ENCODE peak calls at places on chromosome 3, in four cellular contexts. One of them, this sample, is unnamed.

GRCh38 chr3:192887047-192887446 is 30.6 kb downstream of the MB21D2 start:
- DNase-seq in colonic mucosa: no peak
- DNase-seq in H9: no peak
- DNase-seq in body of pancreas: no peak
- DNase-seq in this sample: no peak

GRCh38 chr3:30658328-30659052 is 52.1 kb downstream of the TGFBR2 start:
- DNase-seq in colonic mucosa: no peak
- DNase-seq in H9: no peak
- DNase-seq in body of pancreas: no peak
- DNase-seq in this sample: no peak

GRCh38 chr3:115275897-115276296 is 128.8 kb upstream of the ZBTB20 start:
- DNase-seq in colonic mucosa: no peak
- DNase-seq in H9: no peak
- DNase-seq in body of pancreas: no peak
- DNase-seq in this sample: no peak

GRCh38 chr3:182303169-182303568 is 490.1 kb upstream of the ATP11B start:
- DNase-seq in colonic mucosa: no peak
- DNase-seq in H9: no peak
- DNase-seq in body of pancreas: no peak
- DNase-seq in this sample: no peak

GRCh38 chr3:184382326-184383032 is 2.6 kb downstream of the CHRD start:
- DNase-seq in colonic mucosa: no peak
- DNase-seq in H9: no peak
- DNase-seq in body of pancreas: no peak
- DNase-seq in this sample: no peak

GRCh38 chr3:154018100-154018696 is 103.0 kb upstream of the ARHGEF26 start:
- DNase-seq in colonic mucosa: peak; percentile 27
- DNase-seq in H9: peak; percentile 77
- DNase-seq in body of pancreas: peak; percentile 13
- DNase-seq in this sample: no peak

GRCh38 chr3:18245721-18246120 is 179.4 kb downstream of the SATB1 start:
- DNase-seq in colonic mucosa: no peak
- DNase-seq in H9: no peak
- DNase-seq in body of pancreas: no peak
- DNase-seq in this sample: no peak

GRCh38 chr3:132405188-132405587 is 12.1 kb upstream of the DNAJC13 start:
- DNase-seq in colonic mucosa: no peak
- DNase-seq in H9: no peak
- DNase-seq in body of pancreas: no peak
- DNase-seq in this sample: no peak

GRCh38 chr3:124558898-124559649 is 171.2 kb upstream of the UMPS start:
- DNase-seq in colonic mucosa: peak; percentile 87
- DNase-seq in H9: peak; percentile 38
- DNase-seq in body of pancreas: peak; percentile 61
- DNase-seq in this sample: no peak

GRCh38 chr3:31505353-31506048 is 27.2 kb upstream of the STT3B start:
- DNase-seq in colonic mucosa: no peak
- DNase-seq in H9: no peak
- DNase-seq in body of pancreas: no peak
- DNase-seq in this sample: no peak

GRCh38 chr3:155701882-155702465 is 42.9 kb downstream of the PLCH1 start:
- DNase-seq in colonic mucosa: no peak
- DNase-seq in H9: no peak
- DNase-seq in body of pancreas: no peak
- DNase-seq in this sample: no peak

GRCh38 chr3:58349792-58350626 is 17.3 kb downstream of the PXK start:
- DNase-seq in colonic mucosa: no peak
- DNase-seq in H9: no peak
- DNase-seq in body of pancreas: no peak
- DNase-seq in this sample: no peak

GRCh38 chr3:131526801-131527347 is 24.1 kb upstream of the MRPL3 start:
- DNase-seq in colonic mucosa: peak; percentile 20
- DNase-seq in H9: peak; percentile 95
- DNase-seq in body of pancreas: peak; percentile 37
- DNase-seq in this sample: no peak

GRCh38 chr3:28590851-28591250 is 242.2 kb upstream of the AZI2 start:
- DNase-seq in colonic mucosa: no peak
- DNase-seq in H9: no peak
- DNase-seq in body of pancreas: no peak
- DNase-seq in this sample: no peak

GRCh38 chr3:13455644-13456043 is 24.5 kb upstream of the HDAC11 start:
- DNase-seq in colonic mucosa: no peak
- DNase-seq in H9: no peak
- DNase-seq in body of pancreas: no peak
- DNase-seq in this sample: no peak

GRCh38 chr3:73115806-73116205 is 54.3 kb downstream of the EBLN2 start:
- DNase-seq in colonic mucosa: no peak
- DNase-seq in H9: no peak
- DNase-seq in body of pancreas: no peak
- DNase-seq in this sample: no peak

GRCh38 chr3:25448750-25449684 is 21.0 kb downstream of the RARB start:
- DNase-seq in colonic mucosa: peak; percentile 73
- DNase-seq in H9: peak; percentile 36
- DNase-seq in body of pancreas: peak; percentile 49
- DNase-seq in this sample: no peak
- H3K27ac ChIP-seq in colonic mucosa: no peak overlapping the region
- H3K27ac ChIP-seq in H9: no peak overlapping the region
- H3K27ac ChIP-seq in body of pancreas: peak overlapping the region; percentile 15
- H3K27ac ChIP-seq in this sample: peak overlapping the region; percentile 42

GRCh38 chr3:40691598-40691905 is 166.8 kb downstream of the ZNF621 start:
- DNase-seq in colonic mucosa: no peak
- DNase-seq in H9: no peak
- DNase-seq in body of pancreas: no peak
- DNase-seq in this sample: no peak

GRCh38 chr3:40695848-40696247 is 171.1 kb downstream of the ZNF621 start:
- DNase-seq in colonic mucosa: no peak
- DNase-seq in H9: no peak
- DNase-seq in body of pancreas: no peak
- DNase-seq in this sample: no peak

DNA sequence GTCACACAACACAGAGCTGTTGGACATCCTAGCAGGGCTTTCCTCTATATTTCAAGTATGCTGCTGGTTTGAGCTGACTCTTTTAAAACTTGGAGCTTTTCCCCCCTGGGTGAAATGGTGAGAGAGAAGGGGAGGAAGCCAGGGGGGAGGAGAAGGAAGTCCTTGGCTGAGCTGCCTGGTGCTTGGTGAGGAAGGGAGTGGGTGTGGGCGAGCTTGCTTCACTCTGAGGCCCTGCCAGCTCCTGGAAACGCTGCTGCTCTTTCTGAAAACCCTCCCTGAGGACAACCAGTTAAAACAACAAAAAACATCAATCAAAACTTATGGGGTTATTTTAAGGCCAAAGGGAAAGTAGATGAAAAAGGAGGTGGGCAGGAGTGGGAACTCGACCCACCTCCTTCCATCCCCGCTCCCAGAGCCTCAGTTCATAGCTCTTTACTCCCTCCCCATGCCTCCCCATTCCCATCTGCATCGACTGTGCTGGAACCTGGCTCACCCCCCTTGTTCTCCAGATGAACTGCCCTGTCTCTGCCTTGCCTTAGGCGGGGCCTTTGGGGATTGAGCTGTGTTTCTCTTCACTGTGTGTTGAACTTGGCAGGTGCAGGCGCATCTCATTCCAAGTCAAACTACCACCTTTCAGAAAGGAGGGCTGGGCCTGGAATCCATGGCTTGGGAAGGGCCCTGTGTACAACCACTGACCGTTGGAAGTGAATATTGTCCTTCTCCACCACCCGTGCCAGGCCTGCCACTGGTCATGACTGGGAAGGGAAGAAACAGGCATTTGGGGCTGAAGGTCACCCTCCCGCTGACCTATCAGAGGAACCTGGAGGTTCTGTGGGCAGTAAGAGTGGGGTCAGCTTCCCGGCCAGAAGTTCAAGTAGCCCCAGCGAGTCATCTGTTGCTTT is 166.2 kb downstream of the ZNF621 start:
- DNase-seq in colonic mucosa: peak; percentile 63
- DNase-seq in H9: no peak
- DNase-seq in body of pancreas: peak; percentile 14
- DNase-seq in this sample: no peak
- H3K27ac ChIP-seq in colonic mucosa: no peak overlapping the region
- H3K27ac ChIP-seq in H9: no peak overlapping the region
- H3K27ac ChIP-seq in body of pancreas: peak overlapping the region; percentile 18
- H3K27ac ChIP-seq in this sample: peak overlapping the region; percentile 48

GRCh38 chr3:139532996-139533395 is 6.5 kb downstream of the RBP1 start:
- DNase-seq in colonic mucosa: no peak
- DNase-seq in H9: no peak
- DNase-seq in body of pancreas: no peak
- DNase-seq in this sample: no peak
- H3K27ac ChIP-seq in colonic mucosa: no peak overlapping the region
- H3K27ac ChIP-seq in H9: no peak overlapping the region
- H3K27ac ChIP-seq in body of pancreas: peak overlapping the region; percentile 36
- H3K27ac ChIP-seq in this sample: no peak overlapping the region

GRCh38 chr3:177746259-177747021 is 549.2 kb upstream of the TBL1XR1 start:
- DNase-seq in colonic mucosa: no peak
- DNase-seq in H9: no peak
- DNase-seq in body of pancreas: no peak
- DNase-seq in this sample: no peak
- H3K27ac ChIP-seq in colonic mucosa: no peak overlapping the region
- H3K27ac ChIP-seq in H9: no peak overlapping the region
- H3K27ac ChIP-seq in body of pancreas: no peak overlapping the region
- H3K27ac ChIP-seq in this sample: no peak overlapping the region

DNA sequence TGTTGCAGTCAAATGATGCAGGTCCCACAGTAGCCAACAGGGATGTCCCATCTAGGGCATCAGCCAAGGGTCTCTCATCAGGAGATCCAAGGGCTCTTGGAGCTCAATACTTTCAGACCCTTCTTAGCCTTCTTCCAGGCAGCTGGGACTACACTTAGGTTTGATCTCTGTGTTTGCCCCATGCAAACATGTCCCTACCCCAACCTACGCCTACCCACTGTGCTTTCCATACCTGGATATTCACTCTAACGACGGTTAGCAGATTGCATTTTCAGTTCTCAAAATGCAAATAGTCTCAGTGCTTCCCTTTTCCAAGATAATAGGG is 837 bp upstream of the CEP70 start:
- DNase-seq in colonic mucosa: no peak
- DNase-seq in H9: no peak
- DNase-seq in body of pancreas: no peak
- DNase-seq in this sample: no peak
- H3K27ac ChIP-seq in colonic mucosa: no peak overlapping the region
- H3K27ac ChIP-seq in H9: no peak overlapping the region
- H3K27ac ChIP-seq in body of pancreas: peak overlapping the region; percentile 98
- H3K27ac ChIP-seq in this sample: no peak overlapping the region

GRCh38 chr3:74639681-74640080 is 25.2 kb upstream of the CNTN3 start:
- DNase-seq in colonic mucosa: no peak
- DNase-seq in H9: no peak
- DNase-seq in body of pancreas: no peak
- DNase-seq in this sample: no peak
- H3K27ac ChIP-seq in colonic mucosa: no peak overlapping the region
- H3K27ac ChIP-seq in H9: no peak overlapping the region
- H3K27ac ChIP-seq in body of pancreas: no peak overlapping the region
- H3K27ac ChIP-seq in this sample: no peak overlapping the region

DNA sequence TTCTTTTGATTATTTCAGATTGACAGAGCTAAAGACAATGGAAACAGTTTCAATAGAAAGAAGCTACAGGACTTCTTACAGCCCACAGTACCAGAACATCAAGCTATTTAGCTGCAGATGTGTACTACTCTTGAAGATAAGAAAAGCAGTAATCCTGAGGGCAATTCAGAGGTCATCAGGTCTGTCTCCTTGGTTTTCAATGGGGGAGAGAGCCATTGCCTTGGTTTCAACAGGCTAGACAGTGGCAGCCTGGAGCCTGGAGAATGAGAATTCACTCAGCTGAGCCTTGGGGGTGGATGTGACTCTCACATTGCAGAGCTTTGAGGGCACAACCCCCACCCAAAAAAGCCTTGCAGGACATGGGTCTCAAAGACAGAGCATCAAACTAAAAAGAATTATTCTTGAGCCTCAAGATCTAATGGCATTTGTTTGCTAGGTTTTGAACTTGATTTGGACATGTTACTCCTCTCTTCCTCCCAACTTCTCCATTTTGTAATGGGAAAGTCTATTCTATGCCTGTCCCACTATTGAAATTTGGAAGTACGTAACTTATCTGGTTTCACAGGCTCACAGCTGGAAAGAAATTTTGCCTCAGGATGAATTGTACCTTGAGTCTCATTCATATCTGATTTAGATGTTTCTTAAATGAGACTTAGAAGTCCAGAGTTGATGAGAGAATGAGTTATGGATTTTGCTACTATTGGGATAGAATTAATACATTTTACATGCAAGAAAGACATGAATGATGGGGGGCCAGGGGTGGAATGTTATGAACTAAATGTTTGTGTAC is 36.9 kb downstream of the PLSCR1 start:
- DNase-seq in colonic mucosa: no peak
- DNase-seq in H9: no peak
- DNase-seq in body of pancreas: no peak
- DNase-seq in this sample: no peak
- H3K27ac ChIP-seq in colonic mucosa: peak overlapping the region; percentile 72
- H3K27ac ChIP-seq in H9: no peak overlapping the region
- H3K27ac ChIP-seq in body of pancreas: no peak overlapping the region
- H3K27ac ChIP-seq in this sample: peak overlapping the region; percentile 0

GRCh38 chr3:46935989-46936620 is 40.4 kb downstream of the CCDC12 start:
- DNase-seq in colonic mucosa: no peak
- DNase-seq in H9: no peak
- DNase-seq in body of pancreas: no peak
- DNase-seq in this sample: no peak
- H3K27ac ChIP-seq in colonic mucosa: no peak overlapping the region
- H3K27ac ChIP-seq in H9: no peak overlapping the region
- H3K27ac ChIP-seq in body of pancreas: peak overlapping the region; percentile 70
- H3K27ac ChIP-seq in this sample: peak overlapping the region; percentile 73

GRCh38 chr3:64039273-64039672 is 16.0 kb upstream of the PSMD6 start:
- DNase-seq in colonic mucosa: no peak
- DNase-seq in H9: no peak
- DNase-seq in body of pancreas: no peak
- DNase-seq in this sample: no peak
- H3K27ac ChIP-seq in colonic mucosa: no peak overlapping the region
- H3K27ac ChIP-seq in H9: no peak overlapping the region
- H3K27ac ChIP-seq in body of pancreas: no peak overlapping the region
- H3K27ac ChIP-seq in this sample: peak overlapping the region; percentile 21

GRCh38 chr3:39404943-39405686 is 1.4 kb upstream of the RPSA start:
- DNase-seq in colonic mucosa: no peak
- DNase-seq in H9: peak; percentile 83
- DNase-seq in body of pancreas: no peak
- DNase-seq in this sample: no peak

GRCh38 chr3:39407259-39407629 is 724 bp downstream of the RPSA start:
- DNase-seq in colonic mucosa: no peak
- DNase-seq in H9: no peak
- DNase-seq in body of pancreas: no peak
- DNase-seq in this sample: no peak

GRCh38 chr3:39407773-39408492 is 1.4 kb downstream of the RPSA start:
- DNase-seq in colonic mucosa: no peak
- DNase-seq in H9: no peak
- DNase-seq in body of pancreas: no peak
- DNase-seq in this sample: no peak

GRCh38 chr3:39406368-39407258 is at the start of gene RPSA:
- DNase-seq in colonic mucosa: peak; percentile 96
- DNase-seq in H9: peak; percentile 97
- DNase-seq in body of pancreas: peak; percentile 94
- DNase-seq in this sample: peak; percentile 99

GRCh38 chr3:39405687-39406367 is 693 bp upstream of the RPSA start:
- DNase-seq in colonic mucosa: no peak
- DNase-seq in H9: no peak
- DNase-seq in body of pancreas: no peak
- DNase-seq in this sample: no peak
- H3K27ac ChIP-seq in colonic mucosa: peak overlapping the region; percentile 84
- H3K27ac ChIP-seq in H9: peak overlapping the region; percentile 35
- H3K27ac ChIP-seq in body of pancreas: peak overlapping the region; percentile 81
- H3K27ac ChIP-seq in this sample: peak overlapping the region; percentile 54